ENCODE peak calls at places on chromosomes 16 and 17, in eight cellular contexts. One of them, this sample, is unnamed.

GRCh38 chr17:4551141-4551540 is 4.0 kb downstream of the MYBBP1A start:
- DNase-seq in ELR: peak
- DNase-seq in left ventricle myocardium inferior: no peak
- DNase-seq in GM12891: no peak
- DNase-seq in COR-L47: no peak
- DNase-seq in stimulated activated CD8-positive, alpha-beta memory T cell treated with anti-CD3 and anti-CD28 coated beads, Interleukin-2, amount 100 ng/mL, for 48 hours: no peak
- DNase-seq in T-helper 9 cell: no peak
- DNase-seq in activated T-cell treated with anti-CD3 and anti-CD28 coated beads for 48 hours: no peak
- DNase-seq in this sample: peak

GRCh38 chr17:33451221-33451620 is 158.1 kb upstream of the ASIC2 start:
- DNase-seq in T-helper 9 cell: no peak
- DNase-seq in left ventricle myocardium inferior: no peak
- DNase-seq in stimulated activated CD8-positive, alpha-beta memory T cell treated with anti-CD3 and anti-CD28 coated beads, Interleukin-2, amount 100 ng/mL, for 48 hours: no peak
- DNase-seq in ELR: no peak
- DNase-seq in COR-L47: no peak
- DNase-seq in GM12891: no peak
- DNase-seq in activated T-cell treated with anti-CD3 and anti-CD28 coated beads for 48 hours: no peak
- DNase-seq in this sample: no peak

GRCh38 chr17:76268015-76268749 is 3.0 kb downstream of the UBALD2 start:
- DNase-seq in ELR: peak
- DNase-seq in stimulated activated CD8-positive, alpha-beta memory T cell treated with anti-CD3 and anti-CD28 coated beads, Interleukin-2, amount 100 ng/mL, for 48 hours: no peak
- DNase-seq in activated T-cell treated with anti-CD3 and anti-CD28 coated beads for 48 hours: peak
- DNase-seq in T-helper 9 cell: peak
- DNase-seq in left ventricle myocardium inferior: peak
- DNase-seq in COR-L47: no peak
- DNase-seq in GM12891: no peak
- DNase-seq in this sample: peak

GRCh38 chr17:6070280-6070894 is at the start of gene WSCD1:
- DNase-seq in ELR: no peak
- DNase-seq in left ventricle myocardium inferior: no peak
- DNase-seq in activated T-cell treated with anti-CD3 and anti-CD28 coated beads for 48 hours: no peak
- DNase-seq in GM12891: no peak
- DNase-seq in T-helper 9 cell: no peak
- DNase-seq in COR-L47: peak
- DNase-seq in stimulated activated CD8-positive, alpha-beta memory T cell treated with anti-CD3 and anti-CD28 coated beads, Interleukin-2, amount 100 ng/mL, for 48 hours: no peak
- DNase-seq in this sample: peak

GRCh38 chr17:15663691-15664090 is 20.4 kb downstream of the TRIM16 start:
- DNase-seq in stimulated activated CD8-positive, alpha-beta memory T cell treated with anti-CD3 and anti-CD28 coated beads, Interleukin-2, amount 100 ng/mL, for 48 hours: no peak
- DNase-seq in T-helper 9 cell: no peak
- DNase-seq in GM12891: no peak
- DNase-seq in COR-L47: no peak
- DNase-seq in ELR: no peak
- DNase-seq in left ventricle myocardium inferior: no peak
- DNase-seq in activated T-cell treated with anti-CD3 and anti-CD28 coated beads for 48 hours: no peak
- DNase-seq in this sample: no peak

GRCh38 chr16:31880322-31880979 is 6.8 kb downstream of the ZNF267 start:
- DNase-seq in COR-L47: no peak
- DNase-seq in ELR: peak
- DNase-seq in T-helper 9 cell: no peak
- DNase-seq in activated T-cell treated with anti-CD3 and anti-CD28 coated beads for 48 hours: no peak
- DNase-seq in GM12891: no peak
- DNase-seq in stimulated activated CD8-positive, alpha-beta memory T cell treated with anti-CD3 and anti-CD28 coated beads, Interleukin-2, amount 100 ng/mL, for 48 hours: no peak
- DNase-seq in left ventricle myocardium inferior: no peak
- DNase-seq in this sample: no peak

GRCh38 chr17:50482110-50482509 is 3.5 kb downstream of the RSAD1 start:
- DNase-seq in left ventricle myocardium inferior: no peak
- DNase-seq in activated T-cell treated with anti-CD3 and anti-CD28 coated beads for 48 hours: no peak
- DNase-seq in stimulated activated CD8-positive, alpha-beta memory T cell treated with anti-CD3 and anti-CD28 coated beads, Interleukin-2, amount 100 ng/mL, for 48 hours: no peak
- DNase-seq in ELR: no peak
- DNase-seq in COR-L47: no peak
- DNase-seq in T-helper 9 cell: no peak
- DNase-seq in GM12891: no peak
- DNase-seq in this sample: no peak

GRCh38 chr16:85777583-85778310 is 21.6 kb downstream of the EMC8 start:
- DNase-seq in ELR: peak
- DNase-seq in stimulated activated CD8-positive, alpha-beta memory T cell treated with anti-CD3 and anti-CD28 coated beads, Interleukin-2, amount 100 ng/mL, for 48 hours: no peak
- DNase-seq in GM12891: no peak
- DNase-seq in T-helper 9 cell: no peak
- DNase-seq in COR-L47: no peak
- DNase-seq in left ventricle myocardium inferior: no peak
- DNase-seq in activated T-cell treated with anti-CD3 and anti-CD28 coated beads for 48 hours: no peak
- DNase-seq in this sample: no peak

GRCh38 chr16:83054302-83054701 is 427.5 kb downstream of the CDH13 start:
- DNase-seq in stimulated activated CD8-positive, alpha-beta memory T cell treated with anti-CD3 and anti-CD28 coated beads, Interleukin-2, amount 100 ng/mL, for 48 hours: no peak
- DNase-seq in left ventricle myocardium inferior: no peak
- DNase-seq in activated T-cell treated with anti-CD3 and anti-CD28 coated beads for 48 hours: no peak
- DNase-seq in COR-L47: no peak
- DNase-seq in T-helper 9 cell: no peak
- DNase-seq in ELR: peak
- DNase-seq in GM12891: no peak
- DNase-seq in this sample: no peak

GRCh38 chr17:9371019-9371418 is 204.6 kb downstream of the STX8 start:
- DNase-seq in ELR: peak
- DNase-seq in GM12891: no peak
- DNase-seq in stimulated activated CD8-positive, alpha-beta memory T cell treated with anti-CD3 and anti-CD28 coated beads, Interleukin-2, amount 100 ng/mL, for 48 hours: no peak
- DNase-seq in T-helper 9 cell: no peak
- DNase-seq in left ventricle myocardium inferior: no peak
- DNase-seq in activated T-cell treated with anti-CD3 and anti-CD28 coated beads for 48 hours: no peak
- DNase-seq in COR-L47: peak
- DNase-seq in this sample: no peak

GRCh38 chr16:648071-648785 is 937 bp upstream of the WDR90 start:
- DNase-seq in GM12891: peak
- DNase-seq in left ventricle myocardium inferior: no peak
- DNase-seq in stimulated activated CD8-positive, alpha-beta memory T cell treated with anti-CD3 and anti-CD28 coated beads, Interleukin-2, amount 100 ng/mL, for 48 hours: no peak
- DNase-seq in COR-L47: peak
- DNase-seq in T-helper 9 cell: no peak
- DNase-seq in activated T-cell treated with anti-CD3 and anti-CD28 coated beads for 48 hours: peak
- DNase-seq in ELR: peak
- DNase-seq in this sample: peak

GRCh38 chr17:42124256-42124655 is 1.7 kb downstream of the HSPB9 start:
- DNase-seq in ELR: no peak
- DNase-seq in stimulated activated CD8-positive, alpha-beta memory T cell treated with anti-CD3 and anti-CD28 coated beads, Interleukin-2, amount 100 ng/mL, for 48 hours: no peak
- DNase-seq in COR-L47: no peak
- DNase-seq in activated T-cell treated with anti-CD3 and anti-CD28 coated beads for 48 hours: no peak
- DNase-seq in left ventricle myocardium inferior: no peak
- DNase-seq in GM12891: no peak
- DNase-seq in T-helper 9 cell: no peak
- DNase-seq in this sample: no peak

GRCh38 chr17:79023886-79024771 is at the start of gene C1QTNF1:
- DNase-seq in ELR: peak
- DNase-seq in GM12891: peak
- DNase-seq in left ventricle myocardium inferior: peak
- DNase-seq in T-helper 9 cell: peak
- DNase-seq in activated T-cell treated with anti-CD3 and anti-CD28 coated beads for 48 hours: peak
- DNase-seq in COR-L47: peak
- DNase-seq in stimulated activated CD8-positive, alpha-beta memory T cell treated with anti-CD3 and anti-CD28 coated beads, Interleukin-2, amount 100 ng/mL, for 48 hours: peak
- DNase-seq in this sample: peak

GRCh38 chr17:79361221-79361734 is 249.6 kb downstream of the RBFOX3 start:
- DNase-seq in ELR: no peak
- DNase-seq in activated T-cell treated with anti-CD3 and anti-CD28 coated beads for 48 hours: no peak
- DNase-seq in T-helper 9 cell: no peak
- DNase-seq in left ventricle myocardium inferior: no peak
- DNase-seq in stimulated activated CD8-positive, alpha-beta memory T cell treated with anti-CD3 and anti-CD28 coated beads, Interleukin-2, amount 100 ng/mL, for 48 hours: no peak
- DNase-seq in COR-L47: no peak
- DNase-seq in GM12891: no peak
- DNase-seq in this sample: no peak

GRCh38 chr17:21239680-21240374 is 13.4 kb downstream of the NATD1 start:
- DNase-seq in activated T-cell treated with anti-CD3 and anti-CD28 coated beads for 48 hours: no peak
- DNase-seq in left ventricle myocardium inferior: no peak
- DNase-seq in stimulated activated CD8-positive, alpha-beta memory T cell treated with anti-CD3 and anti-CD28 coated beads, Interleukin-2, amount 100 ng/mL, for 48 hours: no peak
- DNase-seq in T-helper 9 cell: no peak
- DNase-seq in GM12891: peak
- DNase-seq in ELR: peak
- DNase-seq in COR-L47: no peak
- DNase-seq in this sample: peak

GRCh38 chr17:35315283-35315682 is 58.1 kb downstream of the SLFN11 start:
- DNase-seq in ELR: peak
- DNase-seq in activated T-cell treated with anti-CD3 and anti-CD28 coated beads for 48 hours: no peak
- DNase-seq in COR-L47: no peak
- DNase-seq in left ventricle myocardium inferior: no peak
- DNase-seq in T-helper 9 cell: no peak
- DNase-seq in GM12891: no peak
- DNase-seq in stimulated activated CD8-positive, alpha-beta memory T cell treated with anti-CD3 and anti-CD28 coated beads, Interleukin-2, amount 100 ng/mL, for 48 hours: no peak
- DNase-seq in this sample: no peak

GRCh38 chr17:75273968-75274708 is 3.1 kb upstream of the MIF4GD start:
- DNase-seq in COR-L47: no peak
- DNase-seq in GM12891: no peak
- DNase-seq in activated T-cell treated with anti-CD3 and anti-CD28 coated beads for 48 hours: no peak
- DNase-seq in T-helper 9 cell: no peak
- DNase-seq in left ventricle myocardium inferior: no peak
- DNase-seq in stimulated activated CD8-positive, alpha-beta memory T cell treated with anti-CD3 and anti-CD28 coated beads, Interleukin-2, amount 100 ng/mL, for 48 hours: no peak
- DNase-seq in ELR: peak
- DNase-seq in this sample: peak

GRCh38 chr17:39271546-39271945 is 45.8 kb upstream of the STAC2 start:
- DNase-seq in T-helper 9 cell: no peak
- DNase-seq in COR-L47: no peak
- DNase-seq in ELR: no peak
- DNase-seq in stimulated activated CD8-positive, alpha-beta memory T cell treated with anti-CD3 and anti-CD28 coated beads, Interleukin-2, amount 100 ng/mL, for 48 hours: no peak
- DNase-seq in GM12891: no peak
- DNase-seq in activated T-cell treated with anti-CD3 and anti-CD28 coated beads for 48 hours: no peak
- DNase-seq in left ventricle myocardium inferior: no peak
- DNase-seq in this sample: no peak

GRCh38 chr16:11418506-11418905 is 73.2 kb downstream of the RMI2 start:
- DNase-seq in GM12891: no peak
- DNase-seq in stimulated activated CD8-positive, alpha-beta memory T cell treated with anti-CD3 and anti-CD28 coated beads, Interleukin-2, amount 100 ng/mL, for 48 hours: no peak
- DNase-seq in activated T-cell treated with anti-CD3 and anti-CD28 coated beads for 48 hours: no peak
- DNase-seq in T-helper 9 cell: no peak
- DNase-seq in COR-L47: no peak
- DNase-seq in ELR: no peak
- DNase-seq in left ventricle myocardium inferior: no peak
- DNase-seq in this sample: no peak

GRCh38 chr16:30567160-30567990 is 4.1 kb downstream of the ZNF688 start:
- DNase-seq in T-helper 9 cell: peak
- DNase-seq in activated T-cell treated with anti-CD3 and anti-CD28 coated beads for 48 hours: no peak
- DNase-seq in left ventricle myocardium inferior: no peak
- DNase-seq in stimulated activated CD8-positive, alpha-beta memory T cell treated with anti-CD3 and anti-CD28 coated beads, Interleukin-2, amount 100 ng/mL, for 48 hours: no peak
- DNase-seq in GM12891: no peak
- DNase-seq in COR-L47: no peak
- DNase-seq in ELR: peak
- DNase-seq in this sample: no peak

GRCh38 chr16:53962041-53962440 is 258.1 kb downstream of the FTO start:
- DNase-seq in ELR: no peak
- DNase-seq in activated T-cell treated with anti-CD3 and anti-CD28 coated beads for 48 hours: no peak
- DNase-seq in stimulated activated CD8-positive, alpha-beta memory T cell treated with anti-CD3 and anti-CD28 coated beads, Interleukin-2, amount 100 ng/mL, for 48 hours: no peak
- DNase-seq in GM12891: no peak
- DNase-seq in left ventricle myocardium inferior: no peak
- DNase-seq in COR-L47: no peak
- DNase-seq in T-helper 9 cell: no peak
- DNase-seq in this sample: no peak

GRCh38 chr17:66776999-66777688 is 57.8 kb upstream of the CACNG5 start:
- DNase-seq in T-helper 9 cell: no peak
- DNase-seq in left ventricle myocardium inferior: no peak
- DNase-seq in ELR: no peak
- DNase-seq in COR-L47: no peak
- DNase-seq in stimulated activated CD8-positive, alpha-beta memory T cell treated with anti-CD3 and anti-CD28 coated beads, Interleukin-2, amount 100 ng/mL, for 48 hours: no peak
- DNase-seq in GM12891: no peak
- DNase-seq in activated T-cell treated with anti-CD3 and anti-CD28 coated beads for 48 hours: no peak
- DNase-seq in this sample: no peak

GRCh38 chr17:7882068-7882467 is 6.5 kb upstream of the CHD3 start:
- DNase-seq in COR-L47: no peak
- DNase-seq in stimulated activated CD8-positive, alpha-beta memory T cell treated with anti-CD3 and anti-CD28 coated beads, Interleukin-2, amount 100 ng/mL, for 48 hours: no peak
- DNase-seq in activated T-cell treated with anti-CD3 and anti-CD28 coated beads for 48 hours: no peak
- DNase-seq in ELR: no peak
- DNase-seq in GM12891: no peak
- DNase-seq in T-helper 9 cell: no peak
- DNase-seq in left ventricle myocardium inferior: no peak
- DNase-seq in this sample: no peak

GRCh38 chr17:61247438-61247837 is 152.2 kb upstream of the TBX2 start:
- DNase-seq in left ventricle myocardium inferior: no peak
- DNase-seq in GM12891: no peak
- DNase-seq in ELR: no peak
- DNase-seq in COR-L47: no peak
- DNase-seq in T-helper 9 cell: no peak
- DNase-seq in stimulated activated CD8-positive, alpha-beta memory T cell treated with anti-CD3 and anti-CD28 coated beads, Interleukin-2, amount 100 ng/mL, for 48 hours: no peak
- DNase-seq in activated T-cell treated with anti-CD3 and anti-CD28 coated beads for 48 hours: no peak
- DNase-seq in this sample: no peak

GRCh38 chr16:152141-153128 is at the start of gene HBZ:
- DNase-seq in GM12891: no peak
- DNase-seq in T-helper 9 cell: no peak
- DNase-seq in ELR: no peak
- DNase-seq in activated T-cell treated with anti-CD3 and anti-CD28 coated beads for 48 hours: no peak
- DNase-seq in left ventricle myocardium inferior: no peak
- DNase-seq in COR-L47: no peak
- DNase-seq in stimulated activated CD8-positive, alpha-beta memory T cell treated with anti-CD3 and anti-CD28 coated beads, Interleukin-2, amount 100 ng/mL, for 48 hours: no peak
- DNase-seq in this sample: no peak

GRCh38 chr16:75250809-75251279 is 580 bp downstream of the BCAR1 start:
- DNase-seq in T-helper 9 cell: no peak
- DNase-seq in ELR: peak
- DNase-seq in activated T-cell treated with anti-CD3 and anti-CD28 coated beads for 48 hours: no peak
- DNase-seq in COR-L47: no peak
- DNase-seq in stimulated activated CD8-positive, alpha-beta memory T cell treated with anti-CD3 and anti-CD28 coated beads, Interleukin-2, amount 100 ng/mL, for 48 hours: no peak
- DNase-seq in GM12891: peak
- DNase-seq in left ventricle myocardium inferior: peak
- DNase-seq in this sample: peak